ENCODE peak calls at places on chromosome 5, in ten cellular contexts. B, Q, C, D, X, K, U, M, T and E are unnamed samples. For H3K36me3, the result is how much of the 10 kb centered on the place peaks cover.

GRCh38 chr5:169429044-169429443 is 128.1 kb upstream of the SLIT3 start:
- DNase-seq in U (no peak), B (no peak), C (no peak), Q (no peak), D (no peak), M (no peak), X (no peak), T (no peak), K (no peak), E (no peak)

GRCh38 chr5:153641183-153641688 is 150.8 kb downstream of the GRIA1 start:
- DNase-seq in B (no peak), Q (no peak), D (no peak), K (no peak), C (no peak), M (no peak), U (no peak), T (no peak), X (no peak), E (no peak)

GRCh38 chr5:72369301-72370079 is 49.3 kb downstream of the PTCD2 start:
- DNase-seq in Q (peak), C (no peak), T (no peak), D (no peak), M (no peak), U (no peak), K (no peak), B (no peak), X (no peak), E (no peak)

GRCh38 chr5:132444841-132445639 is 45.5 kb downstream of the IRF1 start:
- DNase-seq in D (no peak), B (no peak), K (no peak), U (no peak), X (no peak), C (no peak), Q (no peak), M (no peak), T (no peak), E (no peak)

GRCh38 chr5:77301447-77301878 is 91.0 kb downstream of the PDE8B start:
- DNase-seq in C (no peak), K (no peak), X (no peak), M (no peak), D (no peak), U (no peak), B (no peak), Q (no peak), T (no peak), E (no peak)

GRCh38 chr5:168946363-168946762 is 354.6 kb downstream of the SLIT3 start:
- DNase-seq in B (no peak), D (no peak), M (no peak), T (peak), U (no peak), Q (no peak), K (no peak), C (no peak), X (no peak), E (no peak)

GRCh38 chr5:136028090-136028489 is 698 bp upstream of the TGFBI start:
- DNase-seq in K (no peak), C (no peak), T (no peak), D (no peak), M (no peak), X (no peak), U (no peak), Q (no peak), B (no peak), E (no peak)

GRCh38 chr5:157857821-157858526 is 971 bp downstream of the CLINT1 start:
- DNase-seq in T (no peak), Q (no peak), M (no peak), U (no peak), D (no peak), X (no peak), K (peak), C (no peak), B (no peak), E (no peak)

GRCh38 chr5:124602925-124603650 is 143.4 kb downstream of the ZNF608 start:
- DNase-seq in M (no peak), K (no peak), D (no peak), Q (no peak), X (no peak), U (no peak), B (no peak), T (peak), C (no peak), E (no peak)

GRCh38 chr5:77086611-77087483 is at the start of gene ZBED3:
- DNase-seq in X (peak), U (peak), T (peak), K (no peak), D (peak), C (peak), B (peak), Q (peak), M (peak), E (peak)

GRCh38 chr5:140140435-140140834 is 14.7 kb downstream of the IGIP start:
- DNase-seq in U (no peak), X (no peak), T (no peak), M (no peak), D (no peak), B (no peak), K (no peak), C (no peak), Q (no peak), E (no peak)

GRCh38 chr5:140142802-140143201 is 17.1 kb downstream of the IGIP start:
- DNase-seq in M (no peak), K (no peak), C (no peak), D (no peak), Q (no peak), T (no peak), U (no peak), X (no peak), B (no peak), E (no peak)

GRCh38 chr5:140142246-140142645 is 16.5 kb downstream of the IGIP start:
- DNase-seq in T (no peak), K (no peak), C (no peak), U (no peak), D (no peak), B (no peak), M (no peak), X (no peak), Q (no peak), E (no peak)

GRCh38 chr5:140143521-140144258 is 18.0 kb downstream of the IGIP start:
- DNase-seq in C (no peak), T (no peak), D (no peak), B (no peak), K (no peak), X (no peak), M (no peak), U (no peak), Q (no peak), E (no peak)

GRCh38 chr5:140141241-140141640 is 15.5 kb downstream of the IGIP start:
- DNase-seq in C (no peak), Q (no peak), M (no peak), U (peak), D (no peak), K (no peak), T (no peak), X (no peak), B (no peak), E (no peak)
- TF ChIP-seq EP300 in C (no peak), Q (no peak), M (no peak), U (no peak), D (no peak), K (no peak), T (no peak), X (no peak), B (no peak), E (no peak)

GRCh38 chr5:31194892-31195291 is 1.4 kb downstream of the CDH6 start:
- DNase-seq in D (no peak), C (no peak), T (no peak), B (no peak), K (no peak), U (no peak), X (no peak), Q (no peak), M (no peak), E (no peak)

GRCh38 chr5:31196309-31196708 is 2.8 kb downstream of the CDH6 start:
- DNase-seq in Q (no peak), B (no peak), C (no peak), X (peak), U (no peak), M (no peak), D (no peak), T (no peak), K (no peak), E (no peak)

GRCh38 chr5:31194458-31194808 is 947 bp downstream of the CDH6 start:
- DNase-seq in X (no peak), B (no peak), Q (no peak), T (no peak), C (no peak), M (no peak), K (no peak), D (no peak), U (no peak), E (no peak)

GRCh38 chr5:31193591-31194457 is at the start of gene CDH6:
- DNase-seq in B (no peak), U (no peak), T (peak), X (no peak), M (peak), K (no peak), D (peak), C (no peak), Q (no peak), E (no peak)

DNA sequence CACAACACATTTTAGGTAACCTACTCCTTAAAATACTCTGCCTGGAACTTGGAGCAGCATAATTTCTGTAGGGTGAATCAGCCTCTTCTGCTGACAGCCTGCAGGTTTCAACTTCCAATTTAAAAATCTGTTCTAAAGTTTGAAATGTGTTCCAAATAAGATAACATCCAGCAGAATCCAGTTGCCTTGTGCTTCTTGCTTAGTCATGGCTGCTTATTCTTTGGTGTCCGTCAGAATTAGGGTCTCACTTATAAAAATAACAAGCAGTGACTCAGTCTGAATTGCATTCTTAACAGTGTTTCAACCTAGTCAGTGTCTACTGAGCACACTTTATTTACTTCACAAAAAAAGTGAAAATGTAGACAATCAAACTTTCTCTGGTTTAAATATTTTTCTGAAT is 3.7 kb downstream of the CDH6 start:
- DNase-seq in U (no peak), Q (no peak), B (no peak), X (no peak), D (no peak), C (no peak), M (no peak), K (no peak), T (no peak), E (no peak)
- H3K36me3 ChIP-seq in U (under half), Q (under half), B (under half), X (under half), D (under half), C (under half), M (under half), K (under half), T (under half), E (under half)

GRCh38 chr5:151130922-151131891 is 26.4 kb downstream of the ANXA6 start:
- DNase-seq in U (no peak), X (no peak), T (no peak), M (no peak), Q (no peak), C (no peak), B (peak), K (no peak), D (peak), E (no peak)
- TF ChIP-seq EP300 in U (no peak), X (no peak), T (no peak), M (no peak), Q (no peak), C (no peak), B (no peak), K (no peak), D (no peak), E (no peak)

GRCh38 chr5:95956900-95957293 is 4.8 kb downstream of the ELL2 start:
- DNase-seq in U (no peak), T (no peak), Q (no peak), B (no peak), X (no peak), D (no peak), K (no peak), M (no peak), C (no peak), E (no peak)

GRCh38 chr5:95958308-95959014 is 3.2 kb downstream of the ELL2 start:
- DNase-seq in M (no peak), D (peak), B (peak), K (no peak), Q (no peak), X (peak), U (no peak), T (no peak), C (no peak), E (no peak)

GRCh38 chr5:95957804-95958203 is 3.8 kb downstream of the ELL2 start:
- DNase-seq in X (no peak), Q (no peak), D (no peak), B (no peak), M (no peak), T (no peak), U (no peak), K (no peak), C (no peak), E (no peak)

GRCh38 chr5:95954716-95955115 is 6.9 kb downstream of the ELL2 start:
- DNase-seq in U (no peak), X (no peak), T (no peak), C (no peak), K (no peak), B (no peak), M (no peak), D (no peak), Q (no peak), E (no peak)

GRCh38 chr5:95955996-95956899 is 5.4 kb downstream of the ELL2 start:
- DNase-seq in T (no peak), K (no peak), Q (no peak), D (no peak), C (no peak), U (peak), B (no peak), M (no peak), X (no peak), E (no peak)
- H3K36me3 ChIP-seq in T (under half), K (under half), Q (under half), D (under half), C (under half), U (under half), B (under half), M (under half), X (under half), E (under half)

DNA sequence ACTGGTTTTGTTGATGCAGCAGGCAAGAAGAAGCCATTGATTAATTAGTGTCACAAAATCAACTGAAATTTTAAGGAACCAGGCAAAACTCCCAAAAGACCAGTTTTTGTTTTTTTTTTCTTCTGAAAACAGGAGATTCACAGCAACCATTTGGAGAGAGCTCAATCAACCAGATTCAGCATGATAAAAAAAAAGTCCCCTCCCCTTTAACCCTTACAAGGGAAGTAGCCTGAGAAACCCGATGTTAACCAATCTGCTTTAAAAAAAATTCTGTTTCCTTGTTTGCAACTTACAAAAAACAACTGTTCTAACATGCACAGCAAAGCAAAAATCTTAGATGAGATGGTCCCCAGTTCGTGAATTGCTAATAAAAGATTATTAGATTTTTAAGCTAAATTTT is 59.7 kb downstream of the HMHB1 start:
- DNase-seq in T (no peak), K (no peak), Q (no peak), D (no peak), C (no peak), B (no peak), X (no peak), M (no peak), U (no peak), E (no peak)
- TF ChIP-seq EP300 in T (no peak), K (no peak), Q (no peak), D (no peak), C (no peak), B (no peak), X (no peak), M (no peak), U (no peak), E (no peak)

GRCh38 chr5:55350754-55351153 is 43.0 kb downstream of the MTREX start:
- DNase-seq in Q (no peak), U (no peak), C (no peak), B (no peak), D (no peak), M (no peak), T (no peak), K (no peak), X (no peak), E (no peak)
- H3K36me3 ChIP-seq in Q (under half), U (under half), C (under half), B (half or more), D (under half), M (half or more), T (half or more), K (half or more), X (under half), E (half or more)

GRCh38 chr5:156380846-156381245 is 53.9 kb downstream of the SGCD start:
- DNase-seq in D (no peak), C (peak), B (no peak), T (no peak), M (no peak), Q (no peak), K (no peak), X (no peak), U (no peak), E (no peak)

GRCh38 chr5:156378159-156378558 is 51.2 kb downstream of the SGCD start:
- DNase-seq in D (no peak), C (no peak), M (no peak), U (no peak), X (no peak), Q (no peak), K (no peak), B (no peak), T (no peak), E (no peak)

GRCh38 chr5:156376751-156377150 is 49.8 kb downstream of the SGCD start:
- DNase-seq in Q (no peak), K (no peak), U (no peak), D (no peak), X (no peak), B (no peak), C (no peak), T (no peak), M (no peak), E (no peak)

GRCh38 chr5:156375895-156376495 is 49.0 kb downstream of the SGCD start:
- DNase-seq in U (no peak), T (no peak), X (no peak), C (no peak), B (no peak), K (no peak), D (no peak), Q (peak), M (no peak), E (no peak)

DNA sequence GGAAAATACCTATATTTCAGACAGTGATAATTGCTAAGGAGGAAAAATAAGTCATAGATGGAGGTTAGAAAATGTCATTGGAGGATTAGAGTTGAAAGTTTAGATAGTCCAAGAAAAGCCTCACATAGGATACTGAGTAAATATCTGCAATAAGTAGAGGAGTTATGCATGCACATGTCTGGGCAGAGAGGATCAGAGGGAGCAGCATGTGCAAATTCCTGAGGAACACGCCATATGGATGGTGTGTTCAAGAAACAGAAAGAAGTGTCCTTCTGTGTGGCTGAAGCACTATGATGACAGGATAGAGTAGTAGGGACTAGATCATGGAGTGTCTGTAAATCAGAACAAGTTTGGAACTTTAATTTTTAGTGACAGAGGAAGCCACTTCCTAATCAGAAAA is 52.2 kb downstream of the SGCD start:
- DNase-seq in Q (no peak), X (no peak), T (no peak), U (no peak), M (no peak), K (no peak), C (no peak), B (no peak), D (no peak), E (no peak)
- TF ChIP-seq EP300 in Q (no peak), X (no peak), T (no peak), U (no peak), M (no peak), K (no peak), C (no peak), B (no peak), D (no peak), E (no peak)

DNA sequence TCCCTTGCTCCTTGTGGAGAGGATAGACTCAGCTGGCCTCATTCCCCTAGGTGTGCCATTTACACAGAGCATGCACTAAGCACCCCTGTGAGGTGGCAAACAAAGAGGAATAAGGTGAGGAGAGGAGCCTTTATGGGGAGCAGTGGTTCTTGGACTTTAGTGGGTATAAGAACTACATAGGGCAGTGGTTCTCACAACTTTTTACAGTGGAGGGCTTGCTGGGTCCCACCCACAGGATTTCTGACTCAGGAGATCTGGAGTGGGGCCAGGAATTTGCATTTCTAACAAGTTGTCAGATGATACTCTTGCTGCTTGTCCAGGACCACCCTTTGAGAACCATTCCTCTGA is 42.0 kb downstream of the CSF1R start:
- DNase-seq in Q (no peak), C (no peak), U (no peak), B (no peak), D (no peak), K (no peak), M (no peak), X (no peak), T (no peak), E (no peak)
- H3K36me3 ChIP-seq in Q (under half), C (under half), U (under half), B (half or more), D (under half), K (half or more), M (half or more), X (under half), T (half or more), E (half or more)